ENCODE peak calls at places on chromosomes 13 and 19, in nine cellular contexts. G is ascending aorta; B is Peyer's patch; C is trophoblast cell; T is small intestine; D is A549; R is CD4-positive, CD25-positive, alpha-beta regulatory T cell; X is GM23248; I is colonic mucosa. W is an unnamed sample. For H3K4me1, the result is how much of the 10 kb centered on the place peaks cover.

GRCh38 chr19:19386373-19386869 is 19.1 kb upstream of the GATAD2A start:
- DNase-seq in R (peak), T (no peak), D (no peak), X (peak), C (no peak), B (no peak), I (no peak), G (no peak), W (no peak)

GRCh38 chr13:94249512-94249911 is 230.0 kb downstream of the DCT start:
- DNase-seq in R (no peak), T (no peak), C (no peak), I (no peak), D (no peak), B (no peak), G (no peak), X (peak), W (no peak)

GRCh38 chr13:102610296-102610895 is 13.6 kb downstream of the TPP2 start:
- DNase-seq in R (no peak), D (no peak), C (no peak), I (peak), T (no peak), B (no peak), G (no peak), X (no peak), W (no peak)

GRCh38 chr13:49690133-49690989 is 925 bp downstream of the EBPL start:
- DNase-seq in X (peak), R (no peak), G (no peak), B (no peak), D (peak), I (peak), C (peak), T (peak), W (no peak)

GRCh38 chr13:92677571-92677970 is 549.0 kb upstream of the GPC6 start:
- DNase-seq in C (no peak), I (no peak), G (no peak), D (no peak), R (no peak), X (no peak), B (no peak), T (no peak), W (no peak)

GRCh38 chr19:12052057-12052570 is 647 bp downstream of the ZNF878 start:
- DNase-seq in G (no peak), R (no peak), B (no peak), I (peak), D (no peak), C (peak), X (peak), T (peak), W (no peak)

GRCh38 chr19:292951-293350 is 1.7 kb upstream of the PLPP2 start:
- DNase-seq in C (no peak), R (no peak), B (peak), X (no peak), G (no peak), I (no peak), T (no peak), D (no peak), W (no peak)

GRCh38 chr13:101970339-101970738 is 431.5 kb downstream of the FGF14 start:
- DNase-seq in B (no peak), I (no peak), D (no peak), G (no peak), C (no peak), R (no peak), T (no peak), X (no peak), W (no peak)

GRCh38 chr13:44409595-44409994 is 36.0 kb downstream of the SERP2 start:
- DNase-seq in G (peak), X (no peak), R (no peak), I (no peak), B (no peak), T (no peak), D (no peak), C (no peak), W (no peak)

GRCh38 chr13:93947651-93948050 is 531.8 kb downstream of the DCT start:
- DNase-seq in X (no peak), C (no peak), B (no peak), T (no peak), D (no peak), G (no peak), I (no peak), R (no peak), W (no peak)

GRCh38 chr19:38409631-38410133 is 6.8 kb downstream of the FAM98C start:
- DNase-seq in T (no peak), D (no peak), C (no peak), X (peak), R (no peak), G (no peak), B (peak), I (no peak), W (no peak)

GRCh38 chr19:30596268-30596667 is 224.1 kb downstream of the ZNF536 start:
- DNase-seq in X (no peak), T (no peak), I (no peak), B (no peak), C (no peak), D (no peak), R (no peak), G (no peak), W (no peak)

GRCh38 chr13:43686557-43686956 is 100.2 kb downstream of the ENOX1 start:
- DNase-seq in D (peak), B (no peak), C (peak), I (no peak), X (peak), R (no peak), T (no peak), G (no peak), W (no peak)

GRCh38 chr19:55069137-55069858 is 6.3 kb upstream of the RDH13 start:
- DNase-seq in R (no peak), B (peak), D (peak), G (no peak), I (peak), X (peak), T (peak), C (peak), W (peak)

GRCh38 chr19:45528744-45529453 is 21.6 kb downstream of the VASP start:
- DNase-seq in I (peak), C (peak), B (peak), X (no peak), R (no peak), G (no peak), T (peak), D (no peak), W (peak)

GRCh38 chr13:96141032-96141431 is 51.1 kb downstream of the HS6ST3 start:
- DNase-seq in G (no peak), R (no peak), C (peak), B (no peak), D (no peak), T (peak), I (no peak), X (peak), W (no peak)

GRCh38 chr19:13986348-13986904 is 19.7 kb downstream of the RFX1 start:
- DNase-seq in B (peak), C (peak), I (peak), X (peak), R (peak), D (no peak), T (peak), G (peak), W (peak)

GRCh38 chr19:19447536-19448237 is 42.2 kb downstream of the GATAD2A start:
- DNase-seq in C (no peak), X (peak), D (no peak), G (no peak), B (peak), R (peak), I (no peak), T (no peak), W (no peak)

GRCh38 chr13:70203661-70204229 is 95.5 kb upstream of the KLHL1 start:
- DNase-seq in X (no peak), C (no peak), R (no peak), T (no peak), B (no peak), G (no peak), I (no peak), D (no peak), W (no peak)

GRCh38 chr13:42594577-42595571 is 20.9 kb downstream of the TNFSF11 start:
- DNase-seq in B (no peak), R (peak), I (peak), D (peak), X (peak), T (peak), C (peak), G (no peak), W (peak)

GRCh38 chr13:34143637-34144036 is 325.7 kb downstream of the RFC3 start:
- DNase-seq in G (no peak), C (no peak), T (no peak), I (no peak), D (no peak), B (no peak), R (no peak), X (no peak), W (no peak)

GRCh38 chr13:49858183-49858856 is 65.8 kb upstream of the KPNA3 start:
- DNase-seq in I (no peak), C (peak), T (no peak), X (peak), G (no peak), D (peak), B (no peak), R (no peak), W (peak)

GRCh38 chr19:30061557-30062330 is 119.7 kb downstream of the URI1 start:
- DNase-seq in R (no peak), B (no peak), I (no peak), T (no peak), G (peak), X (no peak), C (no peak), D (no peak), W (no peak)

GRCh38 chr19:11538232-11539036 is at the start of gene CNN1:
- DNase-seq in I (no peak), G (peak), D (no peak), R (no peak), C (no peak), T (no peak), B (no peak), X (peak), W (no peak)

GRCh38 chr19:16957151-16957662 is 68.4 kb downstream of the F2RL3 start:
- DNase-seq in B (no peak), X (no peak), C (no peak), G (no peak), D (no peak), T (no peak), I (peak), R (no peak), W (peak)
- H3K4me1 ChIP-seq in B (under half), X (under half), C (under half), G (under half), D (under half), T (under half), I (under half), R (under half), W (under half)

GRCh38 chr19:41548047-41548446 is 27.9 kb upstream of the CEACAM21 start:
- DNase-seq in D (no peak), T (no peak), B (no peak), G (no peak), C (no peak), X (no peak), R (no peak), I (no peak), W (no peak)
- H3K4me1 ChIP-seq in D (under half), T (under half), B (under half), G (under half), C (under half), X (under half), R (half or more), I (under half), W (under half)

GRCh38 chr19:48720251-48720612 is 707 bp upstream of the MAMSTR start:
- DNase-seq in D (no peak), R (no peak), X (no peak), B (no peak), C (no peak), T (no peak), G (no peak), I (no peak), W (no peak)
- H3K4me1 ChIP-seq in D (under half), R (under half), X (under half), B (under half), C (under half), T (under half), G (under half), I (under half), W (under half)

GRCh38 chr19:5136060-5136855 is 167.3 kb downstream of the KDM4B start:
- DNase-seq in T (no peak), D (no peak), X (no peak), B (no peak), G (no peak), I (no peak), C (no peak), R (no peak), W (no peak)
- H3K4me1 ChIP-seq in T (under half), D (under half), X (under half), B (under half), G (under half), I (under half), C (under half), R (half or more), W (under half)

GRCh38 chr13:46389985-46390384 is 2.9 kb upstream of the RUBCNL start:
- DNase-seq in X (no peak), R (peak), I (peak), B (no peak), T (peak), C (no peak), G (no peak), D (no peak), W (no peak)
- H3K4me1 ChIP-seq in X (under half), R (under half), I (under half), B (under half), T (under half), C (under half), G (under half), D (under half), W (under half)

GRCh38 chr13:51818276-51818675 is 14.3 kb upstream of the DHRS12 start:
- DNase-seq in R (no peak), X (no peak), G (no peak), C (no peak), D (no peak), B (no peak), T (no peak), I (no peak), W (no peak)
- H3K4me1 ChIP-seq in R (half or more), X (under half), G (under half), C (under half), D (under half), B (under half), T (under half), I (under half), W (under half)

DNA sequence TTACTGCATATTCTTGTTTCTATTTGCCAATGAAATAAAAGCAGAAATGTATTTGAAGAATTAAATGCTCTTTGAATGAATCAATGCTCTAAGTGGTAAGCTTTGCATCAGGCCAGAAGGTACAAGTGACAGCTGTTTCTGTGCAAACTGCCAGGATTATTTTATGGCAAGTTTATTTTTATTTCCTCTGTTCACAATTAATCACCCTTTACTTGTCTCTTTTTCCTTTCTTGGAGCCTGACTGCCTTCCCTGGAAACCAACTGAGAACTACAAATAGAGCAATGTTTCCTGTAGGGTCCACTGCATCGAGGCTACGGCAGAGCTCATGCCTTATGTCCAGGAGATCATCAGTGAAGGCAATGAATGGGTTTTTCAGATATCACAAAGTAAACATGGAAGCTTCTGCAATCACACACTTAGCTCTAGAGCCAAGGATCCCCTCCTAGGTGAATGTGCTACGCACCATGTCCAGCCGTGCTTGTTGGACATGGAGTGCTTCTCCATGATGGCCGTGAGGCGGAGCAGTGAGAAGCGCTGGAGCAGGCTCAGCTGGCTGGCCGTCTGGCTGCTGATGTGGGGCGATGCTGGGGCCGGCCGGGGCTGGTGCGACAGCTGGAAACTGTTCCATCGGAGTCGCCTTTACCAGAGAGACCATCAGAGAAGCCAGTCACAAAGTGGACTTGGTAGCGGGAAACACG is 110.8 kb downstream of the KL start:
- DNase-seq in R (no peak), B (no peak), C (no peak), I (no peak), D (no peak), T (no peak), X (peak), G (peak), W (no peak)
- H3K4me1 ChIP-seq in R (under half), B (under half), C (under half), I (under half), D (under half), T (under half), X (under half), G (under half), W (under half)

GRCh38 chr19:4393947-4394590 is 6.3 kb downstream of the SH3GL1 start:
- DNase-seq in G (no peak), B (no peak), R (no peak), D (no peak), T (no peak), C (peak), I (no peak), X (peak), W (no peak)
- H3K4me1 ChIP-seq in G (under half), B (under half), R (under half), D (under half), T (under half), C (under half), I (under half), X (half or more), W (under half)

GRCh38 chr13:20129076-20129475 is 31.8 kb downstream of the GJA3 start:
- DNase-seq in D (no peak), I (no peak), G (no peak), T (no peak), B (no peak), X (no peak), C (no peak), R (no peak), W (no peak)
- H3K4me1 ChIP-seq in D (under half), I (under half), G (under half), T (under half), B (under half), X (under half), C (under half), R (under half), W (under half)

GRCh38 chr13:111158136-111158805 is 43.2 kb downstream of the ARHGEF7 start:
- DNase-seq in X (peak), B (no peak), R (no peak), D (no peak), T (no peak), G (no peak), C (peak), I (no peak), W (no peak)
- H3K4me1 ChIP-seq in X (under half), B (under half), R (under half), D (under half), T (under half), G (under half), C (under half), I (under half), W (under half)

W was measured in lung.